ENCODE peak calls at places on chromosomes 7 and 10, in four cellular contexts. F, W, O and N are unnamed samples.

GRCh38 chr7:91713669-91714068 is 166.8 kb downstream of the MTERF1 start:
- DNase-seq in F (no peak), W (no peak), O (no peak), N (no peak)

GRCh38 chr10:118041316-118041715 is 5.4 kb downstream of the RAB11FIP2 start:
- DNase-seq in F (no peak), W (no peak), O (no peak), N (no peak)

GRCh38 chr7:39271386-39271785 is 293.7 kb downstream of the POU6F2 start:
- DNase-seq in F (no peak), W (no peak), O (peak), N (peak)

GRCh38 chr7:79199961-79200360 is 253.5 kb downstream of the MAGI2 start:
- DNase-seq in F (no peak), W (peak), O (no peak), N (no peak)

GRCh38 chr7:26863504-26864308 is 684 bp downstream of the SKAP2 start:
- DNase-seq in F (no peak), W (no peak), O (no peak), N (no peak)

GRCh38 chr10:13809447-13809846 is 222.7 kb downstream of the PRPF18 start:
- DNase-seq in F (no peak), W (no peak), O (peak), N (no peak)

GRCh38 chr10:4183761-4184261 is 398.8 kb upstream of the KLF6 start:
- DNase-seq in F (no peak), W (peak), O (no peak), N (no peak)

GRCh38 chr10:91409869-91410637 is at the start of gene HECTD2:
- DNase-seq in F (peak), W (no peak), O (peak), N (peak)

GRCh38 chr10:88651131-88651541 is 13.1 kb upstream of the LIPF start:
- DNase-seq in F (no peak), W (peak), O (no peak), N (no peak)

GRCh38 chr10:124049484-124049883 is 43.9 kb downstream of the CHST15 start:
- DNase-seq in F (no peak), W (no peak), O (no peak), N (no peak)

GRCh38 chr7:130242198-130243014 is 24.3 kb upstream of the CPA2 start:
- DNase-seq in F (peak), W (peak), O (peak), N (peak)

GRCh38 chr7:98276241-98276761 is 5.2 kb upstream of the BRI3 start:
- DNase-seq in F (no peak), W (peak), O (no peak), N (peak)

GRCh38 chr7:70571986-70572385 is 560.0 kb upstream of the GALNT17 start:
- DNase-seq in F (peak), W (no peak), O (no peak), N (no peak)

GRCh38 chr10:23686722-23687121 is 247.8 kb downstream of the OTUD1 start:
- DNase-seq in F (no peak), W (no peak), O (no peak), N (no peak)

GRCh38 chr7:32039000-32039756 is 31.0 kb downstream of the PDE1C start:
- DNase-seq in F (no peak), W (no peak), O (peak), N (no peak)

GRCh38 chr10:101566333-101567164 is 21.5 kb downstream of the POLL start:
- DNase-seq in F (no peak), W (no peak), O (peak), N (no peak)

GRCh38 chr10:102421645-102422585 is 1.3 kb downstream of the FBXL15 start:
- DNase-seq in F (peak), W (no peak), O (peak), N (peak)

DNA sequence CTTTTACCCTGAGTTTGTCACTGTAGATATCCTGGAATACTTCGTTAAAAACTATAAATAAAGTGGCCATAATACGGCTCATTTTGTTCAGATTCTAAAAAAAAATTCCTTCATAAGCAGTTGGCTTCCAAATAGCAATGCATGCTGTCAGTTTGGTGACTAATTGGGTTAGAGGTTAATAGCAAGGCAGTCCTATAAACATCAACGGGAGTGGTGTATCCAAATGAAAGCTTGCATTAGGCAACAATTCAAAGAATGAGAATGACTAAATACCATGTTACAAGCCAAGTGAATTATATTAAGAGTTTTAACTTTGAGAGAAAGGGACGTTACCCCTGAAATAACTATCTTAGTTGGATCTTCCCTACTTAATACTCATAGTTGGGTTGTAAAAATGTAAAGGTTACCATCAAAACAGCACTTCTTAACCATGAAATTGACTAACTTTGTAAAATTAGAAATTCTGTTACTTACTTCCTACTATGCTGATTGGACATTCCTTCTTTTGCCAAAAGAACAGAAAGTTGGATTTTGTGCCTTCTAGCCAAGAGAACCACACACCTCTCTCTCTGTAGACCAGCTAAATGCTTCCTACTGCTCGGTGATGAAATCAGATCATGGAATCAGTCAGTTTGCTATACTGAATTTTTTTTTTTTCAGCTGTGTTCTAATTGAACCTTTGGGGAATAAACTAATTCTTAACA is 98.0 kb downstream of the KAT6B start:
- DNase-seq in F (no peak), W (peak), O (no peak), N (no peak)
- H3K4me3 ChIP-seq in F (no peak), W (peak), O (no peak), N (no peak)

DNA sequence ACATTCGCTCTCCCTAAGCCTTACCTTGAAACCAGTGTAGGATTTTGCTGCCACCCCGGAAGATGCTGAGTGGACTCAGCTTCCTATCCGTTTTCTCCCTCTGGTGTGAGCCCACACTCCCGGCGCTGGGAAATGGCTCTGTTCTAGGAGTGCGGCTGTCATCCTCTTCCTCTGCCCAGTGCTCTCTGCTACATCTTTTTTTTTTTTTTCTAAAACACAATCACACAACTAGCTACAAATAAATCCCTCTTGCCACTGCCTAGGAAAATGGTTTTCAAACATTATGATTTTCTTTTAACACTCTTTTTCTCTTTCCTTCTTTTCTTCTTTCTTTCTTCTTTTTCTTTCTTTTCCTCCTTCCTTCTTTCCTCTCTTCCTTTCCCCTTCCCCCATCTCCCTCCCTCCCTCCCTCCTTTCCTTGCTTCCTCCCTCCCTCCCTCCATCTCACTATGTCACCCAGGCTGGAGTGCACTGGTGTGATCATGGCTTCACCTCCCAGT is 27.9 kb upstream of the NMT2 start:
- DNase-seq in F (no peak), W (no peak), O (no peak), N (no peak)
- H3K4me3 ChIP-seq in F (no peak), W (no peak), O (no peak), N (no peak)

GRCh38 chr7:41834805-41835694 is 132.2 kb upstream of the INHBA start:
- DNase-seq in F (no peak), W (no peak), O (peak), N (no peak)
- H3K4me3 ChIP-seq in F (no peak), W (no peak), O (no peak), N (no peak)

GRCh38 chr7:5295039-5296014 is 12.6 kb downstream of the SLC29A4 start:
- DNase-seq in F (no peak), W (no peak), O (no peak), N (no peak)
- H3K4me3 ChIP-seq in F (no peak), W (no peak), O (no peak), N (no peak)

GRCh38 chr7:55253188-55253587 is 111.9 kb upstream of the LANCL2 start:
- DNase-seq in F (peak), W (no peak), O (no peak), N (no peak)
- H3K4me3 ChIP-seq in F (no peak), W (no peak), O (no peak), N (no peak)